ENCODE peak calls at places on chromosomes 13 and 19, in nine cellular contexts. One of them, this sample, is unnamed.

GRCh38 chr13:65913173-65913572 is 1317.0 kb downstream of the PCDH9 start:
- DNase-seq in neural crest cell: no peak
- DNase-seq in COR-L47: no peak
- DNase-seq in tibial nerve: no peak
- DNase-seq in renal cortical epithelial cell: peak
- DNase-seq in left ventricle myocardium superior: no peak
- DNase-seq in choroid plexus epithelial cell: peak
- DNase-seq in nucleus accumbens: no peak
- DNase-seq in occipital lobe: no peak
- DNase-seq in this sample: peak

GRCh38 chr13:66835040-66835628 is 395.0 kb downstream of the PCDH9 start:
- DNase-seq in COR-L47: peak
- DNase-seq in choroid plexus epithelial cell: peak
- DNase-seq in left ventricle myocardium superior: peak
- DNase-seq in nucleus accumbens: peak
- DNase-seq in neural crest cell: no peak
- DNase-seq in renal cortical epithelial cell: peak
- DNase-seq in tibial nerve: peak
- DNase-seq in occipital lobe: peak
- DNase-seq in this sample: peak

GRCh38 chr13:32850311-32851052 is 165.7 kb upstream of the KL start:
- DNase-seq in left ventricle myocardium superior: no peak
- DNase-seq in nucleus accumbens: no peak
- DNase-seq in tibial nerve: no peak
- DNase-seq in choroid plexus epithelial cell: no peak
- DNase-seq in COR-L47: no peak
- DNase-seq in neural crest cell: no peak
- DNase-seq in occipital lobe: no peak
- DNase-seq in renal cortical epithelial cell: no peak
- DNase-seq in this sample: peak

GRCh38 chr13:41122838-41123237 is 9.8 kb downstream of the KBTBD6 start:
- DNase-seq in nucleus accumbens: no peak
- DNase-seq in neural crest cell: no peak
- DNase-seq in COR-L47: peak
- DNase-seq in left ventricle myocardium superior: no peak
- DNase-seq in renal cortical epithelial cell: peak
- DNase-seq in occipital lobe: no peak
- DNase-seq in choroid plexus epithelial cell: peak
- DNase-seq in tibial nerve: no peak
- DNase-seq in this sample: peak

GRCh38 chr19:18488838-18489626 is 32.8 kb downstream of the ELL start:
- DNase-seq in neural crest cell: peak
- DNase-seq in nucleus accumbens: peak
- DNase-seq in renal cortical epithelial cell: peak
- DNase-seq in occipital lobe: no peak
- DNase-seq in left ventricle myocardium superior: peak
- DNase-seq in choroid plexus epithelial cell: no peak
- DNase-seq in tibial nerve: no peak
- DNase-seq in COR-L47: peak
- DNase-seq in this sample: no peak

GRCh38 chr19:16714702-16715294 is 4.8 kb upstream of the NWD1 start:
- DNase-seq in occipital lobe: peak
- DNase-seq in renal cortical epithelial cell: peak
- DNase-seq in nucleus accumbens: peak
- DNase-seq in left ventricle myocardium superior: peak
- DNase-seq in choroid plexus epithelial cell: peak
- DNase-seq in tibial nerve: peak
- DNase-seq in neural crest cell: peak
- DNase-seq in COR-L47: no peak
- DNase-seq in this sample: peak

GRCh38 chr19:4064073-4064550 is 2.6 kb downstream of the ZBTB7A start:
- DNase-seq in nucleus accumbens: no peak
- DNase-seq in tibial nerve: no peak
- DNase-seq in left ventricle myocardium superior: no peak
- DNase-seq in COR-L47: no peak
- DNase-seq in renal cortical epithelial cell: no peak
- DNase-seq in choroid plexus epithelial cell: peak
- DNase-seq in neural crest cell: no peak
- DNase-seq in occipital lobe: no peak
- DNase-seq in this sample: peak

GRCh38 chr13:102911336-102911735 is 65.5 kb downstream of the ERCC5 start:
- DNase-seq in tibial nerve: no peak
- DNase-seq in left ventricle myocardium superior: no peak
- DNase-seq in nucleus accumbens: no peak
- DNase-seq in occipital lobe: no peak
- DNase-seq in COR-L47: no peak
- DNase-seq in choroid plexus epithelial cell: no peak
- DNase-seq in neural crest cell: no peak
- DNase-seq in renal cortical epithelial cell: peak
- DNase-seq in this sample: no peak

GRCh38 chr13:91346848-91347211 is 657 bp upstream of the MIR17HG start:
- DNase-seq in choroid plexus epithelial cell: peak
- DNase-seq in nucleus accumbens: no peak
- DNase-seq in COR-L47: peak
- DNase-seq in occipital lobe: no peak
- DNase-seq in renal cortical epithelial cell: peak
- DNase-seq in neural crest cell: no peak
- DNase-seq in tibial nerve: no peak
- DNase-seq in left ventricle myocardium superior: peak
- DNase-seq in this sample: no peak

GRCh38 chr19:49877879-49878743 is 609 bp downstream of the TBC1D17 start:
- DNase-seq in COR-L47: peak
- DNase-seq in nucleus accumbens: peak
- DNase-seq in left ventricle myocardium superior: peak
- DNase-seq in renal cortical epithelial cell: peak
- DNase-seq in neural crest cell: peak
- DNase-seq in occipital lobe: peak
- DNase-seq in tibial nerve: peak
- DNase-seq in choroid plexus epithelial cell: peak
- DNase-seq in this sample: peak

GRCh38 chr19:6272411-6272791 is 7.4 kb downstream of the MLLT1 start:
- DNase-seq in renal cortical epithelial cell: no peak
- DNase-seq in left ventricle myocardium superior: no peak
- DNase-seq in nucleus accumbens: no peak
- DNase-seq in tibial nerve: no peak
- DNase-seq in neural crest cell: no peak
- DNase-seq in COR-L47: no peak
- DNase-seq in choroid plexus epithelial cell: no peak
- DNase-seq in occipital lobe: no peak
- DNase-seq in this sample: peak

GRCh38 chr19:50969413-50969760 is at the start of gene KLK6:
- DNase-seq in left ventricle myocardium superior: no peak
- DNase-seq in COR-L47: no peak
- DNase-seq in tibial nerve: no peak
- DNase-seq in neural crest cell: peak
- DNase-seq in nucleus accumbens: peak
- DNase-seq in renal cortical epithelial cell: peak
- DNase-seq in occipital lobe: peak
- DNase-seq in choroid plexus epithelial cell: no peak
- DNase-seq in this sample: no peak

GRCh38 chr19:3697671-3698385 is 2.4 kb downstream of the PIP5K1C start:
- DNase-seq in tibial nerve: no peak
- DNase-seq in COR-L47: no peak
- DNase-seq in neural crest cell: no peak
- DNase-seq in left ventricle myocardium superior: no peak
- DNase-seq in nucleus accumbens: no peak
- DNase-seq in choroid plexus epithelial cell: no peak
- DNase-seq in renal cortical epithelial cell: no peak
- DNase-seq in occipital lobe: no peak
- DNase-seq in this sample: no peak

GRCh38 chr13:44796597-44797517 is 192.4 kb downstream of the NUFIP1 start:
- DNase-seq in COR-L47: peak
- DNase-seq in tibial nerve: no peak
- DNase-seq in neural crest cell: no peak
- DNase-seq in occipital lobe: no peak
- DNase-seq in nucleus accumbens: no peak
- DNase-seq in renal cortical epithelial cell: peak
- DNase-seq in choroid plexus epithelial cell: no peak
- DNase-seq in left ventricle myocardium superior: no peak
- DNase-seq in this sample: no peak

GRCh38 chr19:9251236-9251635 is 506 bp downstream of the OR7E24 start:
- DNase-seq in COR-L47: no peak
- DNase-seq in choroid plexus epithelial cell: no peak
- DNase-seq in renal cortical epithelial cell: no peak
- DNase-seq in tibial nerve: no peak
- DNase-seq in neural crest cell: no peak
- DNase-seq in left ventricle myocardium superior: no peak
- DNase-seq in nucleus accumbens: no peak
- DNase-seq in occipital lobe: no peak
- DNase-seq in this sample: no peak

GRCh38 chr13:45194081-45194939 is 6.5 kb downstream of the KCTD4 start:
- DNase-seq in tibial nerve: peak
- DNase-seq in choroid plexus epithelial cell: peak
- DNase-seq in renal cortical epithelial cell: peak
- DNase-seq in neural crest cell: no peak
- DNase-seq in left ventricle myocardium superior: peak
- DNase-seq in nucleus accumbens: peak
- DNase-seq in occipital lobe: peak
- DNase-seq in COR-L47: no peak
- DNase-seq in this sample: peak

GRCh38 chr13:113765241-113765910 is 6.3 kb downstream of the TMEM255B start:
- DNase-seq in tibial nerve: no peak
- DNase-seq in nucleus accumbens: no peak
- DNase-seq in COR-L47: peak
- DNase-seq in renal cortical epithelial cell: no peak
- DNase-seq in occipital lobe: no peak
- DNase-seq in left ventricle myocardium superior: no peak
- DNase-seq in choroid plexus epithelial cell: no peak
- DNase-seq in neural crest cell: no peak
- DNase-seq in this sample: peak

GRCh38 chr13:26584713-26585112 is 27.2 kb downstream of the WASF3 start:
- DNase-seq in occipital lobe: no peak
- DNase-seq in choroid plexus epithelial cell: peak
- DNase-seq in tibial nerve: no peak
- DNase-seq in nucleus accumbens: no peak
- DNase-seq in neural crest cell: no peak
- DNase-seq in COR-L47: no peak
- DNase-seq in renal cortical epithelial cell: peak
- DNase-seq in left ventricle myocardium superior: no peak
- DNase-seq in this sample: peak

GRCh38 chr19:15813916-15814315 is 1.5 kb downstream of the OR10H1 start:
- DNase-seq in renal cortical epithelial cell: no peak
- DNase-seq in choroid plexus epithelial cell: no peak
- DNase-seq in neural crest cell: no peak
- DNase-seq in left ventricle myocardium superior: no peak
- DNase-seq in nucleus accumbens: no peak
- DNase-seq in occipital lobe: no peak
- DNase-seq in tibial nerve: no peak
- DNase-seq in COR-L47: no peak
- DNase-seq in this sample: no peak

GRCh38 chr19:40600086-40600917 is 867 bp upstream of the LTBP4 start:
- DNase-seq in occipital lobe: no peak
- DNase-seq in tibial nerve: no peak
- DNase-seq in left ventricle myocardium superior: peak
- DNase-seq in COR-L47: no peak
- DNase-seq in neural crest cell: no peak
- DNase-seq in renal cortical epithelial cell: no peak
- DNase-seq in nucleus accumbens: no peak
- DNase-seq in choroid plexus epithelial cell: no peak
- DNase-seq in this sample: no peak

GRCh38 chr13:28035146-28035782 is 46.8 kb upstream of the URAD start:
- DNase-seq in renal cortical epithelial cell: peak
- DNase-seq in COR-L47: no peak
- DNase-seq in nucleus accumbens: no peak
- DNase-seq in occipital lobe: no peak
- DNase-seq in choroid plexus epithelial cell: no peak
- DNase-seq in tibial nerve: no peak
- DNase-seq in neural crest cell: no peak
- DNase-seq in left ventricle myocardium superior: no peak
- DNase-seq in this sample: no peak

GRCh38 chr19:11699931-11700794 is 38.6 kb downstream of the ZNF823 start:
- DNase-seq in occipital lobe: no peak
- DNase-seq in COR-L47: peak
- DNase-seq in tibial nerve: peak
- DNase-seq in neural crest cell: peak
- DNase-seq in left ventricle myocardium superior: no peak
- DNase-seq in nucleus accumbens: no peak
- DNase-seq in choroid plexus epithelial cell: peak
- DNase-seq in renal cortical epithelial cell: peak
- DNase-seq in this sample: peak

GRCh38 chr19:16117594-16118033 is 5.9 kb downstream of the RAB8A start:
- DNase-seq in left ventricle myocardium superior: no peak
- DNase-seq in choroid plexus epithelial cell: no peak
- DNase-seq in occipital lobe: no peak
- DNase-seq in nucleus accumbens: no peak
- DNase-seq in renal cortical epithelial cell: no peak
- DNase-seq in COR-L47: no peak
- DNase-seq in tibial nerve: no peak
- DNase-seq in neural crest cell: no peak
- DNase-seq in this sample: no peak

GRCh38 chr19:12055784-12056183 is 3.0 kb upstream of the ZNF878 start:
- DNase-seq in choroid plexus epithelial cell: no peak
- DNase-seq in neural crest cell: no peak
- DNase-seq in left ventricle myocardium superior: no peak
- DNase-seq in nucleus accumbens: no peak
- DNase-seq in occipital lobe: no peak
- DNase-seq in renal cortical epithelial cell: no peak
- DNase-seq in COR-L47: no peak
- DNase-seq in tibial nerve: no peak
- DNase-seq in this sample: no peak

GRCh38 chr13:20580257-20580656 is 13.3 kb downstream of the IFT88 start:
- DNase-seq in tibial nerve: no peak
- DNase-seq in choroid plexus epithelial cell: peak
- DNase-seq in left ventricle myocardium superior: no peak
- DNase-seq in neural crest cell: no peak
- DNase-seq in occipital lobe: no peak
- DNase-seq in renal cortical epithelial cell: peak
- DNase-seq in COR-L47: no peak
- DNase-seq in nucleus accumbens: no peak
- DNase-seq in this sample: peak

GRCh38 chr19:14577885-14578427 is 4.9 kb upstream of the CLEC17A start:
- DNase-seq in neural crest cell: no peak
- DNase-seq in nucleus accumbens: no peak
- DNase-seq in left ventricle myocardium superior: no peak
- DNase-seq in choroid plexus epithelial cell: no peak
- DNase-seq in tibial nerve: no peak
- DNase-seq in renal cortical epithelial cell: no peak
- DNase-seq in occipital lobe: no peak
- DNase-seq in COR-L47: no peak
- DNase-seq in this sample: no peak

GRCh38 chr13:99659234-99659633 is 158.0 kb downstream of the TM9SF2 start:
- DNase-seq in tibial nerve: no peak
- DNase-seq in nucleus accumbens: no peak
- DNase-seq in COR-L47: no peak
- DNase-seq in renal cortical epithelial cell: no peak
- DNase-seq in left ventricle myocardium superior: no peak
- DNase-seq in neural crest cell: no peak
- DNase-seq in choroid plexus epithelial cell: no peak
- DNase-seq in occipital lobe: no peak
- DNase-seq in this sample: no peak

GRCh38 chr19:29320076-29320475 is 107.1 kb upstream of the UQCRFS1 start:
- DNase-seq in renal cortical epithelial cell: no peak
- DNase-seq in COR-L47: peak
- DNase-seq in occipital lobe: no peak
- DNase-seq in choroid plexus epithelial cell: no peak
- DNase-seq in tibial nerve: no peak
- DNase-seq in nucleus accumbens: no peak
- DNase-seq in left ventricle myocardium superior: no peak
- DNase-seq in neural crest cell: no peak
- DNase-seq in this sample: no peak

GRCh38 chr19:44677019-44677809 is 5.9 kb downstream of the CEACAM19 start:
- DNase-seq in nucleus accumbens: no peak
- DNase-seq in renal cortical epithelial cell: peak
- DNase-seq in choroid plexus epithelial cell: peak
- DNase-seq in tibial nerve: no peak
- DNase-seq in left ventricle myocardium superior: no peak
- DNase-seq in neural crest cell: no peak
- DNase-seq in occipital lobe: no peak
- DNase-seq in COR-L47: no peak
- DNase-seq in this sample: peak

GRCh38 chr13:40800559-40800958 is 11.1 kb downstream of the SLC25A15 start:
- DNase-seq in choroid plexus epithelial cell: no peak
- DNase-seq in renal cortical epithelial cell: no peak
- DNase-seq in nucleus accumbens: no peak
- DNase-seq in occipital lobe: no peak
- DNase-seq in COR-L47: no peak
- DNase-seq in left ventricle myocardium superior: no peak
- DNase-seq in tibial nerve: no peak
- DNase-seq in neural crest cell: no peak
- DNase-seq in this sample: no peak

This sample was measured in fibroblast of mammary gland.